ENCODE peak calls at places on chromosomes 11 and 22, in seven cellular contexts. One of them, this sample, is unnamed.

GRCh38 chr11:118998822-118999221 is 884 bp downstream of the CENATAC start:
- DNase-seq in stimulated activated CD4-positive, alpha-beta T cell treated with anti-CD3 and anti-CD28 coated beads, Interleukin-15, amount 100 ng/mL, for 1 hour: no peak
- DNase-seq in D721Med: no peak
- DNase-seq in AML-193: no peak
- DNase-seq in testis: no peak
- DNase-seq in epithelial cell of esophagus: peak; percentile 82
- DNase-seq in T-helper 1 cell: no peak
- DNase-seq in this sample: no peak

GRCh38 chr11:94958118-94958517 is 15.2 kb downstream of the CWC15 start:
- DNase-seq in stimulated activated CD4-positive, alpha-beta T cell treated with anti-CD3 and anti-CD28 coated beads, Interleukin-15, amount 100 ng/mL, for 1 hour: no peak
- DNase-seq in D721Med: no peak
- DNase-seq in AML-193: no peak
- DNase-seq in testis: no peak
- DNase-seq in epithelial cell of esophagus: peak; percentile 13
- DNase-seq in T-helper 1 cell: no peak
- DNase-seq in this sample: no peak

GRCh38 chr22:46054091-46054877 is 77.3 kb upstream of the WNT7B start:
- DNase-seq in stimulated activated CD4-positive, alpha-beta T cell treated with anti-CD3 and anti-CD28 coated beads, Interleukin-15, amount 100 ng/mL, for 1 hour: no peak
- DNase-seq in D721Med: no peak
- DNase-seq in AML-193: peak; percentile 34
- DNase-seq in testis: peak; percentile 73
- DNase-seq in epithelial cell of esophagus: peak; percentile 54
- DNase-seq in T-helper 1 cell: no peak
- DNase-seq in this sample: no peak

GRCh38 chr11:28757725-28758515 is 649.7 kb downstream of the METTL15 start:
- DNase-seq in stimulated activated CD4-positive, alpha-beta T cell treated with anti-CD3 and anti-CD28 coated beads, Interleukin-15, amount 100 ng/mL, for 1 hour: no peak
- DNase-seq in D721Med: no peak
- DNase-seq in AML-193: no peak
- DNase-seq in testis: no peak
- DNase-seq in epithelial cell of esophagus: peak; percentile 46
- DNase-seq in T-helper 1 cell: no peak
- DNase-seq in this sample: no peak

GRCh38 chr11:19232910-19233503 is 7.7 kb downstream of the E2F8 start:
- DNase-seq in stimulated activated CD4-positive, alpha-beta T cell treated with anti-CD3 and anti-CD28 coated beads, Interleukin-15, amount 100 ng/mL, for 1 hour: no peak
- DNase-seq in D721Med: no peak
- DNase-seq in AML-193: no peak
- DNase-seq in testis: no peak
- DNase-seq in epithelial cell of esophagus: peak; percentile 95
- DNase-seq in T-helper 1 cell: no peak
- DNase-seq in this sample: no peak

GRCh38 chr22:35044607-35045390 is 21.2 kb upstream of the ISX start:
- DNase-seq in stimulated activated CD4-positive, alpha-beta T cell treated with anti-CD3 and anti-CD28 coated beads, Interleukin-15, amount 100 ng/mL, for 1 hour: no peak
- DNase-seq in D721Med: no peak
- DNase-seq in AML-193: no peak
- DNase-seq in testis: no peak
- DNase-seq in epithelial cell of esophagus: no peak
- DNase-seq in T-helper 1 cell: no peak
- DNase-seq in this sample: no peak

GRCh38 chr11:45926001-45926401 is 3.5 kb downstream of the LARGE2 start:
- DNase-seq in stimulated activated CD4-positive, alpha-beta T cell treated with anti-CD3 and anti-CD28 coated beads, Interleukin-15, amount 100 ng/mL, for 1 hour: no peak
- DNase-seq in D721Med: peak; percentile 21
- DNase-seq in AML-193: no peak
- DNase-seq in testis: no peak
- DNase-seq in epithelial cell of esophagus: no peak
- DNase-seq in T-helper 1 cell: no peak
- DNase-seq in this sample: no peak

GRCh38 chr22:43126506-43127165 is 16.1 kb downstream of the BIK start:
- DNase-seq in stimulated activated CD4-positive, alpha-beta T cell treated with anti-CD3 and anti-CD28 coated beads, Interleukin-15, amount 100 ng/mL, for 1 hour: no peak
- DNase-seq in D721Med: no peak
- DNase-seq in AML-193: no peak
- DNase-seq in testis: no peak
- DNase-seq in epithelial cell of esophagus: peak; percentile 89
- DNase-seq in T-helper 1 cell: no peak
- DNase-seq in this sample: no peak

GRCh38 chr11:64715756-64716470 is 7.1 kb downstream of the NRXN2 start:
- DNase-seq in stimulated activated CD4-positive, alpha-beta T cell treated with anti-CD3 and anti-CD28 coated beads, Interleukin-15, amount 100 ng/mL, for 1 hour: no peak
- DNase-seq in D721Med: no peak
- DNase-seq in AML-193: no peak
- DNase-seq in testis: no peak
- DNase-seq in epithelial cell of esophagus: no peak
- DNase-seq in T-helper 1 cell: no peak
- DNase-seq in this sample: no peak

GRCh38 chr11:61392991-61393595 is 706 bp downstream of the TMEM216 start:
- DNase-seq in stimulated activated CD4-positive, alpha-beta T cell treated with anti-CD3 and anti-CD28 coated beads, Interleukin-15, amount 100 ng/mL, for 1 hour: no peak
- DNase-seq in D721Med: no peak
- DNase-seq in AML-193: peak; percentile 14
- DNase-seq in testis: peak; percentile 30
- DNase-seq in epithelial cell of esophagus: no peak
- DNase-seq in T-helper 1 cell: no peak
- DNase-seq in this sample: no peak

This sample was measured in stimulated activated effector memory CD8-positive, alpha-beta T cell treated with anti-CD3 and anti-CD28 coated beads, Interleukin-12 subunit alpha, Interleukin-12 subunit beta, amount 100 ng/mL, for 72 hours.